ENCODE peak calls at places on chromosomes 11 and 22, in four cellular contexts. I is A549, D is gastrocnemius medialis, U is prostate gland. N is an unnamed sample.

GRCh38 chr11:67082071-67082791 is 25.6 kb downstream of the RHOD start:
- DNase-seq in I (no peak), D (no peak), U (no peak), N (no peak)

GRCh38 chr11:75238595-75239245 is 1.9 kb upstream of the TPBGL start:
- DNase-seq in I (no peak), D (no peak), U (no peak), N (no peak)

GRCh38 chr22:19713650-19714319 is 518 bp upstream of the SEPTIN5 start:
- DNase-seq in I (no peak), D (no peak), U (no peak), N (no peak)

GRCh38 chr22:43826142-43827093 is 14.3 kb upstream of the EFCAB6 start:
- DNase-seq in I (peak), D (no peak), U (no peak), N (no peak)

GRCh38 chr11:21976210-21976609 is 216.7 kb upstream of the ANO5 start:
- DNase-seq in I (no peak), D (no peak), U (no peak), N (no peak)

GRCh38 chr11:33976351-33977199 is 75.0 kb upstream of the CAPRIN1 start:
- DNase-seq in I (no peak), D (no peak), U (no peak), N (no peak)

GRCh38 chr11:115497303-115497702 is 6.9 kb downstream of the CADM1 start:
- DNase-seq in I (no peak), D (no peak), U (no peak), N (no peak)

GRCh38 chr11:121372671-121373429 is 79.3 kb upstream of the SORL1 start:
- DNase-seq in I (no peak), D (no peak), U (no peak), N (no peak)

GRCh38 chr11:126723665-126724045 is 276.9 kb downstream of the KIRREL3 start:
- DNase-seq in I (no peak), D (no peak), U (no peak), N (no peak)

GRCh38 chr22:46019351-46019750 is 42.4 kb upstream of the WNT7B start:
- DNase-seq in I (no peak), D (no peak), U (no peak), N (no peak)

GRCh38 chr11:28581286-28582242 is 473.4 kb downstream of the METTL15 start:
- DNase-seq in I (no peak), D (no peak), U (no peak), N (no peak)

GRCh38 chr11:131195801-131196517 is 174.5 kb upstream of the NTM start:
- DNase-seq in I (no peak), D (no peak), U (peak), N (no peak)

GRCh38 chr11:23789938-23790371 is 706.9 kb upstream of the LUZP2 start:
- DNase-seq in I (no peak), D (no peak), U (no peak), N (no peak)

GRCh38 chr11:41281131-41281742 is 178.2 kb downstream of the LRRC4C start:
- DNase-seq in I (no peak), D (no peak), U (no peak), N (no peak)

GRCh38 chr11:47271328-47271727 is 1.4 kb downstream of the MADD start:
- DNase-seq in I (no peak), D (no peak), U (no peak), N (no peak)

GRCh38 chr11:122748968-122749687 is 89.2 kb upstream of the CRTAM start:
- DNase-seq in I (no peak), D (peak), U (no peak), N (no peak)

GRCh38 chr22:44354288-44354687 is 41.5 kb upstream of the SHISAL1 start:
- DNase-seq in I (no peak), D (no peak), U (no peak), N (no peak)

GRCh38 chr11:131980878-131981668 is 610.7 kb downstream of the NTM start:
- DNase-seq in I (no peak), D (no peak), U (no peak), N (no peak)

GRCh38 chr11:69234740-69235710 is 58.9 kb upstream of the MYEOV start:
- DNase-seq in I (no peak), D (no peak), U (no peak), N (no peak)

GRCh38 chr22:44399196-44399837 is 86.6 kb upstream of the SHISAL1 start:
- DNase-seq in I (no peak), D (no peak), U (no peak), N (peak)

GRCh38 chr11:86303257-86303656 is 1.2 kb downstream of the HIKESHI start:
- DNase-seq in I (no peak), D (no peak), U (no peak), N (no peak)
- H3K27ac ChIP-seq in I (peak), D (peak), U (no peak), N (no peak)

GRCh38 chr11:68146704-68147474 is 25.7 kb upstream of the CHKA start:
- DNase-seq in I (peak), D (no peak), U (peak), N (no peak)

GRCh38 chr11:68143310-68143689 is 22.1 kb upstream of the CHKA start:
- DNase-seq in I (no peak), D (no peak), U (no peak), N (no peak)

GRCh38 chr11:68145120-68145866 is 24.1 kb upstream of the CHKA start:
- DNase-seq in I (peak), D (no peak), U (no peak), N (no peak)

GRCh38 chr11:68148071-68148805 is 27.1 kb upstream of the CHKA start:
- DNase-seq in I (no peak), D (no peak), U (no peak), N (no peak)

DNA sequence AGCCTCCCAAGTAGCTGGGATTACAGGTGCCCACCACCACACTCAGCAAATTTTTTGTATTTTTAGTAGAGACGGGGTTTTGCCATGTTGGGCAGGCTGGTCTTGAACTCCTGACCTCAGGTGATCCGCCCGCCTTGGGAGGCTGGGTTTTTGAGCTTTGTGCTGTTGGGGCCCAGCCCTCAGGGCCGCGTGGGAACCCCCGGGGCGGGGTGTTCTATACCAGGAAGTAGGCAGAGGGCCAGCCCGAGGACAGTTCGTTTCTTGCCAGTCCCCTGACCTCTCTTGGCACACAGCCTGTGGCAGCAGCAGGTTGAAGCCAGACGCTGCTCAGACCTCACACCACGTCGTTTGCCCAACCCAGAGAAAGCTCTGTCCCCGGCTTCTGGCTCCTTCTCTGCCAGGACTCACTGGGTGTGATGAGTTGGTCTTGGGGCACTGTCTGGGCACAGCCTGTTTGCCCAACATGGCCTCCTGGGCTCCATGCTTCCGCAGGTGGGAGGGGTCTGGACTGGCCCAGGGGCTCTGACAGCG is 24.9 kb upstream of the CHKA start:
- DNase-seq in I (peak), D (peak), U (peak), N (peak)
- TF ChIP-seq POLR2A in I (no peak), D (no peak), U (peak), N (no peak)

GRCh38 chr11:2384723-2385041 is 7.6 kb downstream of the CD81 start:
- DNase-seq in I (no peak), D (no peak), U (no peak), N (no peak)

GRCh38 chr11:2383823-2384722 is 7.0 kb downstream of the CD81 start:
- DNase-seq in I (no peak), D (no peak), U (no peak), N (no peak)

GRCh38 chr11:2382129-2382517 is 5.0 kb downstream of the CD81 start:
- DNase-seq in I (no peak), D (no peak), U (no peak), N (no peak)

GRCh38 chr11:2381494-2382128 is 4.5 kb downstream of the CD81 start:
- DNase-seq in I (no peak), D (no peak), U (no peak), N (no peak)

DNA sequence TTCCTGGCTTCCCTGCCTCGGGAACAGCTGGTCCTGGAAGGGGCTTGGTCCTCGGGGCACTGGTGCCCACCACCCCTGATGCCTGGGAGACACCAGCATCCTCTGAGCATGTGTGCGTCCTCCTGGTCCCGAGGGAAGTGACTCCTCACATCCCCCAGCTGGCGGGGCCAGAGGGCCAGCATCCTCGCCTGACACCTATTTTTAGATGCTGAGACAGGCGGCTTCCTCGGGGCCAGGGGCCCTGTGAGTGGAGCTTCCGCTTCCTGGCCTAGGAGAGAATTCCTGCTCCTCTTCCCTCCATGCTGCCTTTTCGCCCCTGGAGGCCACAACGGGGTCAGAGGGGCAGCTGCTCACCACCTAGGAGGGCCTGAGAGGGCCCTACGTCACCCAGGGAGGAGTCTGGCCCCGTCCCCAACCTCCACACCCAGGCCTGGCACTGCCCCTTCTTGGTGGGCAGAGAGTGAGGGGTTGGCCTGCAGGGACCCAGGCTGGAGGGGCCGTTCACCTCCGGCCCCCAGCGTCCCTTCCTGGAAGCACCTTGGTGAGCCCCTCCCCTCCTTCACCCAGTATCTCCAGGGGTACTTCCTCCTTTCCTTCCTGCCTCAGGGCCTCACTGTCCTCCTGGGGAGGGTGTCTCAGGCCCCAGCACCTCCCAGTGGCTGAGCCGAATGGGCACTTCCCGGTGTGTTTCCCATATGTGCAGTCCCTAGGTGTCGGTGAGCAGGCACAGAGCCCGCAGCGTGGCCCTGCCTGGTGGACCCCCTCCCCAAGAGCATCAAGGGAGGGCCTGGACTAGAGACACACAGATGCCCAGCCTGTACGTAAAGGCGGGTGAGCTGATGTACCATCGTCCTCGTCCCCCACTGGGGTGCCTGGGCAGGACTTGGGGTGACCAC is 6.1 kb downstream of the CD81 start:
- DNase-seq in I (no peak), D (peak), U (no peak), N (no peak)
- H3K27ac ChIP-seq in I (no peak), D (peak), U (peak), N (peak)

GRCh38 chr11:103928040-103928555 is 108.3 kb upstream of the DDI1 start:
- DNase-seq in I (no peak), D (no peak), U (no peak), N (no peak)

GRCh38 chr11:103929168-103929903 is 107.1 kb upstream of the DDI1 start:
- DNase-seq in I (no peak), D (no peak), U (no peak), N (no peak)

GRCh38 chr11:103924166-103925013 is 112.0 kb upstream of the DDI1 start:
- DNase-seq in I (no peak), D (no peak), U (no peak), N (no peak)

GRCh38 chr11:103927535-103927934 is 108.9 kb upstream of the DDI1 start:
- DNase-seq in I (no peak), D (no peak), U (no peak), N (no peak)

GRCh38 chr11:103926990-103927389 is 109.5 kb upstream of the DDI1 start:
- DNase-seq in I (no peak), D (no peak), U (no peak), N (no peak)
- TF ChIP-seq POLR2A in I (no peak), D (no peak), U (no peak), N (no peak)

GRCh38 chr11:113505046-113505445 is 29.8 kb upstream of the DRD2 start:
- DNase-seq in I (no peak), D (no peak), U (no peak), N (no peak)
- H3K27ac ChIP-seq in I (no peak), D (no peak), U (no peak), N (peak)

GRCh38 chr11:2728663-2729332 is 29.0 kb upstream of the KCNQ1OT1 start:
- DNase-seq in I (no peak), D (no peak), U (no peak), N (no peak)
- TF ChIP-seq POLR2A in I (no peak), D (no peak), U (no peak), N (no peak)

N was measured in tibial nerve.